ENCODE peak calls at places on chromosomes 2 and 18, in eight cellular contexts. One of them, this sample, is unnamed.

GRCh38 chr2:67485431-67485830 is 88.3 kb downstream of the ETAA1 start:
- DNase-seq in CD4-positive, CD25-positive, alpha-beta regulatory T cell: no peak
- DNase-seq in spleen: no peak
- DNase-seq in A549: no peak
- DNase-seq in astrocyte: peak; percentile 88
- DNase-seq in fibroblast of pulmonary artery: peak; percentile 51
- DNase-seq in adipocyte: no peak
- DNase-seq in fibroblast of lung: no peak
- DNase-seq in this sample: no peak

GRCh38 chr2:215794829-215795546 is 218.4 kb downstream of the MREG start:
- DNase-seq in adipocyte: no peak
- DNase-seq in fibroblast of lung: peak; percentile 55
- DNase-seq in CD4-positive, CD25-positive, alpha-beta regulatory T cell: no peak
- DNase-seq in spleen: no peak
- DNase-seq in fibroblast of pulmonary artery: peak; percentile 41
- DNase-seq in astrocyte: no peak
- DNase-seq in A549: no peak
- DNase-seq in this sample: no peak

GRCh38 chr2:191170773-191171172 is 20.0 kb upstream of the STAT4 start:
- DNase-seq in astrocyte: no peak
- DNase-seq in CD4-positive, CD25-positive, alpha-beta regulatory T cell: no peak
- DNase-seq in fibroblast of pulmonary artery: no peak
- DNase-seq in A549: no peak
- DNase-seq in adipocyte: no peak
- DNase-seq in spleen: no peak
- DNase-seq in fibroblast of lung: no peak
- DNase-seq in this sample: no peak

GRCh38 chr2:234293973-234294372 is 202.9 kb downstream of the ARL4C start:
- DNase-seq in spleen: no peak
- DNase-seq in CD4-positive, CD25-positive, alpha-beta regulatory T cell: peak; percentile 46
- DNase-seq in fibroblast of pulmonary artery: no peak
- DNase-seq in astrocyte: no peak
- DNase-seq in fibroblast of lung: no peak
- DNase-seq in A549: no peak
- DNase-seq in adipocyte: no peak
- DNase-seq in this sample: no peak

GRCh38 chr2:235183789-235184188 is 232.0 kb downstream of the SH3BP4 start:
- DNase-seq in CD4-positive, CD25-positive, alpha-beta regulatory T cell: no peak
- DNase-seq in A549: no peak
- DNase-seq in fibroblast of lung: no peak
- DNase-seq in astrocyte: no peak
- DNase-seq in adipocyte: no peak
- DNase-seq in spleen: no peak
- DNase-seq in fibroblast of pulmonary artery: no peak
- DNase-seq in this sample: no peak

GRCh38 chr2:132632000-132632649 is 37.9 kb downstream of the LYPD1 start:
- DNase-seq in fibroblast of lung: no peak
- DNase-seq in CD4-positive, CD25-positive, alpha-beta regulatory T cell: no peak
- DNase-seq in adipocyte: peak; percentile 45
- DNase-seq in spleen: no peak
- DNase-seq in fibroblast of pulmonary artery: no peak
- DNase-seq in astrocyte: peak; percentile 43
- DNase-seq in A549: no peak
- DNase-seq in this sample: no peak

GRCh38 chr2:200351815-200352214 is 45.3 kb downstream of the SPATS2L start:
- DNase-seq in A549: no peak
- DNase-seq in adipocyte: no peak
- DNase-seq in astrocyte: no peak
- DNase-seq in fibroblast of pulmonary artery: no peak
- DNase-seq in CD4-positive, CD25-positive, alpha-beta regulatory T cell: no peak
- DNase-seq in spleen: no peak
- DNase-seq in fibroblast of lung: no peak
- DNase-seq in this sample: no peak

GRCh38 chr2:8671176-8671575 is 10.7 kb upstream of the ID2 start:
- DNase-seq in fibroblast of lung: no peak
- DNase-seq in adipocyte: no peak
- DNase-seq in astrocyte: no peak
- DNase-seq in spleen: no peak
- DNase-seq in fibroblast of pulmonary artery: no peak
- DNase-seq in A549: no peak
- DNase-seq in CD4-positive, CD25-positive, alpha-beta regulatory T cell: no peak
- DNase-seq in this sample: no peak

GRCh38 chr2:47488870-47489584 is 86.1 kb downstream of the MSH2 start:
- DNase-seq in A549: peak; percentile 44
- DNase-seq in CD4-positive, CD25-positive, alpha-beta regulatory T cell: no peak
- DNase-seq in adipocyte: peak; percentile 83
- DNase-seq in astrocyte: peak; percentile 89
- DNase-seq in spleen: no peak
- DNase-seq in fibroblast of lung: peak; percentile 86
- DNase-seq in fibroblast of pulmonary artery: peak; percentile 89
- DNase-seq in this sample: no peak

GRCh38 chr18:51082571-51083264 is 52.7 kb downstream of the SMAD4 start:
- DNase-seq in spleen: no peak
- DNase-seq in CD4-positive, CD25-positive, alpha-beta regulatory T cell: peak; percentile 24
- DNase-seq in A549: no peak
- DNase-seq in fibroblast of pulmonary artery: peak; percentile 33
- DNase-seq in fibroblast of lung: no peak
- DNase-seq in adipocyte: no peak
- DNase-seq in astrocyte: peak; percentile 57
- DNase-seq in this sample: no peak

GRCh38 chr2:178882666-178883440 is 75.6 kb upstream of the TTN start:
- DNase-seq in fibroblast of lung: peak; percentile 81
- DNase-seq in CD4-positive, CD25-positive, alpha-beta regulatory T cell: no peak
- DNase-seq in adipocyte: no peak
- DNase-seq in astrocyte: peak; percentile 86
- DNase-seq in A549: no peak
- DNase-seq in spleen: no peak
- DNase-seq in fibroblast of pulmonary artery: peak; percentile 84
- DNase-seq in this sample: peak; percentile 47

GRCh38 chr2:121530210-121530562 is 494 bp upstream of the RNU4ATAC start:
- DNase-seq in fibroblast of pulmonary artery: peak; percentile 76
- DNase-seq in fibroblast of lung: no peak
- DNase-seq in CD4-positive, CD25-positive, alpha-beta regulatory T cell: no peak
- DNase-seq in spleen: peak; percentile 94
- DNase-seq in astrocyte: peak; percentile 71
- DNase-seq in A549: peak; percentile 66
- DNase-seq in adipocyte: no peak
- DNase-seq in this sample: peak; percentile 73

GRCh38 chr2:142722569-142722968 is 154.9 kb upstream of the KYNU start:
- DNase-seq in astrocyte: peak; percentile 62
- DNase-seq in fibroblast of lung: peak; percentile 57
- DNase-seq in adipocyte: peak; percentile 0
- DNase-seq in A549: no peak
- DNase-seq in fibroblast of pulmonary artery: peak; percentile 35
- DNase-seq in spleen: no peak
- DNase-seq in CD4-positive, CD25-positive, alpha-beta regulatory T cell: no peak
- DNase-seq in this sample: no peak

DNA sequence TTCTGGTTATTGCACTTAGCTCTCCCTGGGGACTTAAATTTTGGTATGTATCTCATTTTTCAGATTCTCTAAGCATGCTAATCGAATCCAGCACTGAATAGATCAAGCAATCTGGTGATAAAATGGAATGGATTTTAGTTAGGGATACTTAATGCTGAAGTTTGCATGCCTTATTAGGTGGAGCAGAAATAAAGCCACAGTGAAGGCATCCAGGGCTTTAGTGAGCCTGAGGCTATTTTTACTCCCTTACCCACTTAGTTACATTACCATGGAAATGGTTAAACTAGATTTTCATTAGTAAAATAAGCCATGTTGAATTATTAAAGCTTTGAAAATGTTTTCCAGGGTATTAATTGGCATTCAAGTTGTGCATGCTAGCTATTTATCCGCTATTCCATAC is 1.5 kb downstream of the NYAP2 start:
- DNase-seq in spleen: no peak
- DNase-seq in CD4-positive, CD25-positive, alpha-beta regulatory T cell: no peak
- DNase-seq in astrocyte: no peak
- DNase-seq in adipocyte: no peak
- DNase-seq in fibroblast of lung: no peak
- DNase-seq in fibroblast of pulmonary artery: no peak
- DNase-seq in A549: no peak
- DNase-seq in this sample: no peak
- H3K4me3 ChIP-seq in spleen: no peak overlapping the region
- H3K4me3 ChIP-seq in CD4-positive, CD25-positive, alpha-beta regulatory T cell: no peak overlapping the region
- H3K4me3 ChIP-seq in astrocyte: no peak overlapping the region
- H3K4me3 ChIP-seq in adipocyte: no peak overlapping the region
- H3K4me3 ChIP-seq in fibroblast of lung: no peak overlapping the region
- H3K4me3 ChIP-seq in fibroblast of pulmonary artery: no peak overlapping the region
- H3K4me3 ChIP-seq in A549: no peak overlapping the region
- H3K4me3 ChIP-seq in this sample: no peak overlapping the region

GRCh38 chr2:136323935-136324334 is 206.0 kb upstream of the CXCR4 start:
- DNase-seq in A549: no peak
- DNase-seq in astrocyte: no peak
- DNase-seq in spleen: no peak
- DNase-seq in CD4-positive, CD25-positive, alpha-beta regulatory T cell: peak; percentile 59
- DNase-seq in fibroblast of lung: no peak
- DNase-seq in adipocyte: no peak
- DNase-seq in fibroblast of pulmonary artery: no peak
- DNase-seq in this sample: no peak

GRCh38 chr2:136325844-136326291 is 207.9 kb upstream of the CXCR4 start:
- DNase-seq in astrocyte: no peak
- DNase-seq in spleen: no peak
- DNase-seq in fibroblast of pulmonary artery: no peak
- DNase-seq in CD4-positive, CD25-positive, alpha-beta regulatory T cell: no peak
- DNase-seq in adipocyte: no peak
- DNase-seq in fibroblast of lung: no peak
- DNase-seq in A549: no peak
- DNase-seq in this sample: no peak

GRCh38 chr2:136328396-136328795 is 210.4 kb upstream of the CXCR4 start:
- DNase-seq in A549: no peak
- DNase-seq in fibroblast of pulmonary artery: no peak
- DNase-seq in spleen: no peak
- DNase-seq in fibroblast of lung: no peak
- DNase-seq in CD4-positive, CD25-positive, alpha-beta regulatory T cell: no peak
- DNase-seq in astrocyte: no peak
- DNase-seq in adipocyte: no peak
- DNase-seq in this sample: no peak

GRCh38 chr2:136324966-136325365 is 207.0 kb upstream of the CXCR4 start:
- DNase-seq in spleen: no peak
- DNase-seq in fibroblast of lung: no peak
- DNase-seq in CD4-positive, CD25-positive, alpha-beta regulatory T cell: no peak
- DNase-seq in A549: no peak
- DNase-seq in fibroblast of pulmonary artery: no peak
- DNase-seq in adipocyte: no peak
- DNase-seq in astrocyte: no peak
- DNase-seq in this sample: no peak

DNA sequence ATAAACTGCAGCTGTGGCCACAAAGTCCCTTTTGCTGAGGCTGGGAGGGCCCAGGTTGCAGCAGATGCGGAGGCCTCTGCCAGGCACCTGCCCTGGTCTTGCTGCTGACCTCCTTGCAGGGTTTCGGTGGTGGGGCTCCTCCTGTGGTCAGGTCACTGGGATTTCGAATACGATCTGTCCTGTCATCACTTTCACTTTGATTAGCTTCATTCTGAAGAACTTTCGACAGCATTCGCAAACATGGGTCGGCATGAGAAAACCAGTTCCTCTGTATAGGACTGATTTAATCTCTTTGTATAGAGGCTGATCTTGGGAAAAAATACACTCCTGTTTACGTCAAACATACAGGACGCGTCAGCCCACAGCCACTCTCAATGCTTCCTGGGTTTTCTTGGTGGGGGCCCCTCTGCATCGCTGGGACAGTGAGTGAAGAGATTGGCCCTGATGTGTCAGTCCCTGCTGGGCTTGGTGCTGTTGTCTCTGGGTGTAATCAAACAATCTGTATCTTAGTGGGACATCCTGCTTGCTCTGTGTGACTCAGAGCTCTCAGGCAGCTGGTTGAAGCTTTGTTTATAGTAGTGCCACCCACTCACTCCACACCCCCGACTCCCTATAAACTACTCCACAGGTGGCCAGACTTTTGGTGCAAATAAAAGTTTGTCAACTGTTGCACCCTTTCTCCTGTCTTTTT is 209.4 kb upstream of the CXCR4 start:
- DNase-seq in fibroblast of lung: peak; percentile 25
- DNase-seq in adipocyte: no peak
- DNase-seq in CD4-positive, CD25-positive, alpha-beta regulatory T cell: peak; percentile 89
- DNase-seq in A549: no peak
- DNase-seq in spleen: no peak
- DNase-seq in astrocyte: peak; percentile 29
- DNase-seq in fibroblast of pulmonary artery: peak; percentile 10
- DNase-seq in this sample: no peak
- H3K4me3 ChIP-seq in fibroblast of lung: peak overlapping the region; percentile 14
- H3K4me3 ChIP-seq in adipocyte: no peak overlapping the region
- H3K4me3 ChIP-seq in CD4-positive, CD25-positive, alpha-beta regulatory T cell: peak overlapping the region; percentile 67
- H3K4me3 ChIP-seq in A549: no peak overlapping the region
- H3K4me3 ChIP-seq in spleen: no peak overlapping the region
- H3K4me3 ChIP-seq in astrocyte: no peak overlapping the region
- H3K4me3 ChIP-seq in fibroblast of pulmonary artery: no peak overlapping the region
- H3K4me3 ChIP-seq in this sample: no peak overlapping the region

DNA sequence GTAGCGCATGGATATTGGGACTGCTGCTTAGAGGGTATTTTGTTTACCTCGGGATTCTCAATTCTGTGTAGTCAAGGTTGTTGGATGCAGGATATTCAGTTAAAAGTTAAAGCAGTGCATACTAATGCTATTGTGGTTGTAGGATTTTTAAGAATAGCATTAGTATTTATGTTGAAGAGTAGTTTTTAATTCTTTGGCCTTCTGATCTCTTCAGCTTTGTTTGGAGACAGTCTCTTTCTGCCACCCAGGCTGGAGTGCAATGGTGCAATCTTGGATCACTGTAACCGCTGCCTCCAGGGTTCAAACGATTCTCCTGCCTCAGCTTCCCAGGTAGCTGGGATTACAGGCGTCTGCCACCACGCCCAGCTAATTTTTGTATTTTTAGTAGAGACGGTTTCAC is 1.5 kb downstream of the RHBDD1 start:
- DNase-seq in astrocyte: no peak
- DNase-seq in spleen: no peak
- DNase-seq in A549: no peak
- DNase-seq in fibroblast of pulmonary artery: no peak
- DNase-seq in fibroblast of lung: no peak
- DNase-seq in CD4-positive, CD25-positive, alpha-beta regulatory T cell: no peak
- DNase-seq in adipocyte: no peak
- DNase-seq in this sample: no peak
- H3K4me3 ChIP-seq in astrocyte: no peak overlapping the region
- H3K4me3 ChIP-seq in spleen: no peak overlapping the region
- H3K4me3 ChIP-seq in A549: peak overlapping the region; percentile 72
- H3K4me3 ChIP-seq in fibroblast of pulmonary artery: peak overlapping the region; percentile 72
- H3K4me3 ChIP-seq in fibroblast of lung: peak overlapping the region; percentile 87
- H3K4me3 ChIP-seq in CD4-positive, CD25-positive, alpha-beta regulatory T cell: peak overlapping the region; percentile 98
- H3K4me3 ChIP-seq in adipocyte: peak overlapping the region; percentile 94
- H3K4me3 ChIP-seq in this sample: no peak overlapping the region

DNA sequence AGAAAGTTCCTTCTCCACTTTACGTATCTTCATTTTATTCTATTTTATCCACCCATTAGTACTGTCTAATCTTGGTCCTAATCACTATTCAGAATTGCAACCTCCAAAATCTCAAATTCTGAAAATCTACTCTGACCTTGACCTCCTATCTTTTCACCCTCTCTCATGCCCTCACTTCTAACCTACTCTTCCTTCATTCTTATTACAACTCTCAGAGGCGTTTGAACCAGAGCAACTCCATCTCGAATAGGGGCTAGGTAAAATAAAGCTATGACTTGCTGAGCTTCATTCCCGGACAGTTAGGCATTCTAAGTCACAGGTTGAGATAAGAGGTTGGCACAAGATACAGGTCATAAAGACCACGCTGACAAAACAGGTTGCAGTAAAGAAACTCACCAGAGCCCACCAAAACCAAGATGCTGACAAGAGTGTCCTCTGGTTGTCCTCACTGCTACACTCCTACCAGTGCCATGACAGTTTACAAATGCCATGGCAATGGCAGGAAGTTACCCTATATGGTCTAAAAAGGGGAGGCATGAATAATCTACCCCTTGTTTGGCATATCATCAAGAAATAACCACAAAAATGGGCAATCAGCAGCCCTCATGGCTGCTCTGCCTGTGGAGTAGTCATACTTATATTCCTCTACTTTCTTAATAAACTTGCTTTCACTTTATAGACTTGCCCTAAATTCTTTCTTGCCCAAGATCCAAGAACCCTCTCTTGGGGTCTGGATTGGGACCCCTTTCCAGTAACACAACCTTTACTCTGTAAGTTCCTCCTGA is 11.4 kb downstream of the CCDC88A start:
- DNase-seq in fibroblast of lung: peak; percentile 45
- DNase-seq in astrocyte: peak; percentile 63
- DNase-seq in adipocyte: no peak
- DNase-seq in spleen: no peak
- DNase-seq in A549: no peak
- DNase-seq in CD4-positive, CD25-positive, alpha-beta regulatory T cell: no peak
- DNase-seq in fibroblast of pulmonary artery: peak; percentile 56
- DNase-seq in this sample: no peak
- H3K4me3 ChIP-seq in fibroblast of lung: peak overlapping the region; percentile 11
- H3K4me3 ChIP-seq in astrocyte: peak overlapping the region; percentile 26
- H3K4me3 ChIP-seq in adipocyte: peak overlapping the region; percentile 43
- H3K4me3 ChIP-seq in spleen: no peak overlapping the region
- H3K4me3 ChIP-seq in A549: no peak overlapping the region
- H3K4me3 ChIP-seq in CD4-positive, CD25-positive, alpha-beta regulatory T cell: no peak overlapping the region
- H3K4me3 ChIP-seq in fibroblast of pulmonary artery: no peak overlapping the region
- H3K4me3 ChIP-seq in this sample: no peak overlapping the region

This sample was measured in body of pancreas.